ENCODE peak calls at places on chromosomes 7 and 10, in eight cellular contexts. G is KBM-7; S is hepatic stellate cell; U is naive thymus-derived CD4-positive, alpha-beta T cell; M is LoVo; C is retinal pigment epithelial cell; X is frontal cortex; L is ELR. N is an unnamed sample.

GRCh38 chr7:32071466-32072091 is 1.4 kb upstream of the PDE1C start:
- DNase-seq in L (no peak), X (no peak), C (no peak), U (no peak), M (no peak), S (no peak), G (no peak), N (no peak)

GRCh38 chr7:122858310-122858709 is 27.9 kb downstream of the CADPS2 start:
- DNase-seq in M (no peak), C (no peak), L (no peak), G (no peak), U (no peak), S (no peak), X (no peak), N (no peak)

GRCh38 chr10:86363184-86363832 is 3.3 kb downstream of the GRID1 start:
- DNase-seq in G (peak; percentile 38), S (no peak), M (no peak), L (no peak), U (no peak), X (peak; percentile 70), C (no peak), N (peak; percentile 92)

GRCh38 chr10:7479861-7480598 is 69.2 kb upstream of the SFMBT2 start:
- DNase-seq in G (no peak), X (no peak), M (no peak), C (no peak), U (no peak), S (no peak), L (no peak), N (no peak)

GRCh38 chr7:43248961-43249807 is 136.7 kb downstream of the HECW1 start:
- DNase-seq in G (no peak), M (peak; percentile 85), X (no peak), S (peak; percentile 71), U (no peak), L (peak; percentile 90), C (no peak), N (no peak)

GRCh38 chr7:2007526-2007925 is 225.2 kb downstream of the MAD1L1 start:
- DNase-seq in U (no peak), L (no peak), S (no peak), G (no peak), C (no peak), X (no peak), M (no peak), N (no peak)

GRCh38 chr10:275680-276079 is 140.4 kb downstream of the ZMYND11 start:
- DNase-seq in L (no peak), X (no peak), G (no peak), S (no peak), U (no peak), C (no peak), M (no peak), N (no peak)

GRCh38 chr10:125214283-125214570 is 53.9 kb upstream of the CTBP2 start:
- DNase-seq in G (no peak), U (no peak), X (no peak), M (no peak), C (no peak), L (no peak), S (no peak), N (no peak)

GRCh38 chr10:112490543-112490942 is 43.5 kb downstream of the VTI1A start:
- DNase-seq in S (no peak), M (peak; percentile 85), C (no peak), X (no peak), G (no peak), U (no peak), L (peak; percentile 24), N (no peak)

GRCh38 chr10:53325073-53325472 is 552.5 kb upstream of the MBL2 start:
- DNase-seq in L (peak; percentile 63), C (no peak), G (no peak), U (no peak), M (no peak), X (no peak), S (no peak), N (no peak)

GRCh38 chr7:83111391-83111790 is 51.3 kb downstream of the PCLO start:
- DNase-seq in U (no peak), M (no peak), S (no peak), X (no peak), G (no peak), L (no peak), C (no peak), N (no peak)

GRCh38 chr7:28868700-28869099 is 89.4 kb downstream of the TRIL start:
- DNase-seq in S (no peak), X (no peak), G (no peak), U (no peak), L (no peak), M (no peak), C (no peak), N (no peak)

GRCh38 chr7:12434012-12434642 is 30.5 kb upstream of the VWDE start:
- DNase-seq in U (no peak), S (no peak), C (no peak), L (peak; percentile 58), X (no peak), G (peak; percentile 11), M (no peak), N (no peak)

GRCh38 chr7:92720604-92721350 is 115.6 kb downstream of the CDK6 start:
- DNase-seq in C (no peak), G (no peak), X (no peak), M (no peak), S (no peak), U (no peak), L (no peak), N (no peak)

GRCh38 chr10:112365014-112365432 is 8.9 kb upstream of the ACSL5 start:
- DNase-seq in G (no peak), L (no peak), S (no peak), C (no peak), U (no peak), X (no peak), M (no peak), N (no peak)

GRCh38 chr7:117158941-117159705 is 163.7 kb downstream of the WNT2 start:
- DNase-seq in U (no peak), G (no peak), L (no peak), M (no peak), C (no peak), X (no peak), S (no peak), N (no peak)

GRCh38 chr7:31307941-31308340 is 32.6 kb downstream of the NEUROD6 start:
- DNase-seq in C (no peak), L (no peak), X (no peak), S (no peak), U (no peak), M (no peak), G (no peak), N (no peak)

GRCh38 chr7:111392294-111392693 is 170.0 kb downstream of the IMMP2L start:
- DNase-seq in U (no peak), C (no peak), M (no peak), L (no peak), G (no peak), S (no peak), X (no peak), N (no peak)

GRCh38 chr10:60444494-60445064 is 54.9 kb upstream of the ANK3 start:
- DNase-seq in U (no peak), X (no peak), G (peak; percentile 30), C (no peak), M (peak; percentile 32), L (peak; percentile 59), S (no peak), N (no peak)

N was measured in T47D.